ENCODE peak calls at places on chromosomes 16 and 17, in four cellular contexts. One of them, this sample, is unnamed.

GRCh38 chr17:72804949-72805348 is 287.5 kb downstream of the SLC39A11 start:
- DNase-seq in NCI-H82: no peak
- DNase-seq in IMR-90: peak; percentile 55
- DNase-seq in NCI-H1105: no peak
- DNase-seq in this sample: no peak

GRCh38 chr16:83270640-83271039 is 537.1 kb upstream of the HSBP1 start:
- DNase-seq in IMR-90: no peak
- DNase-seq in NCI-H1105: no peak
- DNase-seq in NCI-H82: no peak
- DNase-seq in this sample: no peak

GRCh38 chr16:80573700-80574120 is 32.9 kb downstream of the DYNLRB2 start:
- DNase-seq in IMR-90: no peak
- DNase-seq in NCI-H82: no peak
- DNase-seq in NCI-H1105: peak; percentile 64
- DNase-seq in this sample: no peak

GRCh38 chr17:29140631-29141483 is 39.3 kb downstream of the MYO18A start:
- DNase-seq in IMR-90: peak; percentile 32
- DNase-seq in NCI-H1105: no peak
- DNase-seq in NCI-H82: peak; percentile 42
- DNase-seq in this sample: no peak

GRCh38 chr17:57594767-57595166 is 150.3 kb downstream of the CCDC182 start:
- DNase-seq in IMR-90: no peak
- DNase-seq in NCI-H82: no peak
- DNase-seq in NCI-H1105: no peak
- DNase-seq in this sample: no peak

GRCh38 chr16:70250748-70251650 is 741 bp downstream of the EXOSC6 start:
- DNase-seq in IMR-90: peak; percentile 35
- DNase-seq in NCI-H1105: no peak
- DNase-seq in NCI-H82: peak; percentile 47
- DNase-seq in this sample: peak; percentile 50

GRCh38 chr16:12171206-12171605 is 194.7 kb downstream of the SNX29 start:
- DNase-seq in NCI-H82: no peak
- DNase-seq in NCI-H1105: no peak
- DNase-seq in IMR-90: peak; percentile 81
- DNase-seq in this sample: peak; percentile 53

GRCh38 chr16:2968368-2968737 is 795 bp upstream of the PAQR4 start:
- DNase-seq in IMR-90: no peak
- DNase-seq in NCI-H1105: no peak
- DNase-seq in NCI-H82: peak; percentile 82
- DNase-seq in this sample: no peak

GRCh38 chr17:59746849-59747445 is 39.5 kb downstream of the VMP1 start:
- DNase-seq in NCI-H82: peak; percentile 41
- DNase-seq in NCI-H1105: peak; percentile 1
- DNase-seq in IMR-90: peak; percentile 71
- DNase-seq in this sample: peak; percentile 50

GRCh38 chr16:67277999-67278772 is 1.1 kb upstream of the PLEKHG4 start:
- DNase-seq in NCI-H82: no peak
- DNase-seq in IMR-90: peak; percentile 90
- DNase-seq in NCI-H1105: no peak
- DNase-seq in this sample: peak; percentile 64

GRCh38 chr17:3027786-3028532 is 35.4 kb downstream of the OR1D5 start:
- DNase-seq in NCI-H82: peak; percentile 50
- DNase-seq in NCI-H1105: no peak
- DNase-seq in IMR-90: no peak
- DNase-seq in this sample: no peak

GRCh38 chr16:53925011-53925410 is 221.1 kb downstream of the FTO start:
- DNase-seq in NCI-H82: no peak
- DNase-seq in NCI-H1105: no peak
- DNase-seq in IMR-90: no peak
- DNase-seq in this sample: no peak

GRCh38 chr16:30173054-30173453 is 10.3 kb upstream of the CORO1A start:
- DNase-seq in IMR-90: no peak
- DNase-seq in NCI-H1105: no peak
- DNase-seq in NCI-H82: no peak
- DNase-seq in this sample: no peak

GRCh38 chr17:77666480-77666879 is 292.0 kb upstream of the TNRC6C start:
- DNase-seq in NCI-H1105: no peak
- DNase-seq in NCI-H82: peak; percentile 64
- DNase-seq in IMR-90: no peak
- DNase-seq in this sample: no peak

GRCh38 chr16:50268352-50268751 is 2.0 kb downstream of the ADCY7 start:
- DNase-seq in NCI-H1105: no peak
- DNase-seq in NCI-H82: no peak
- DNase-seq in IMR-90: no peak
- DNase-seq in this sample: peak; percentile 72

GRCh38 chr17:39527220-39527813 is 66.0 kb downstream of the CDK12 start:
- DNase-seq in NCI-H82: peak; percentile 52
- DNase-seq in IMR-90: no peak
- DNase-seq in NCI-H1105: no peak
- DNase-seq in this sample: peak; percentile 12

GRCh38 chr16:4385066-4385788 is 13.6 kb downstream of the VASN start:
- DNase-seq in IMR-90: no peak
- DNase-seq in NCI-H1105: no peak
- DNase-seq in NCI-H82: no peak
- DNase-seq in this sample: no peak

GRCh38 chr16:23959069-23959800 is 123.5 kb downstream of the PRKCB start:
- DNase-seq in NCI-H82: no peak
- DNase-seq in NCI-H1105: no peak
- DNase-seq in IMR-90: no peak
- DNase-seq in this sample: no peak

GRCh38 chr17:62740066-62740465 is 68.0 kb downstream of the MARCHF10 start:
- DNase-seq in NCI-H1105: no peak
- DNase-seq in NCI-H82: no peak
- DNase-seq in IMR-90: peak; percentile 42
- DNase-seq in this sample: peak; percentile 27

GRCh38 chr17:29972277-29972676 is 30.8 kb downstream of the EFCAB5 start:
- DNase-seq in NCI-H82: no peak
- DNase-seq in IMR-90: no peak
- DNase-seq in NCI-H1105: peak; percentile 85
- DNase-seq in this sample: no peak

GRCh38 chr17:2150871-2151270 is 96.0 kb downstream of the HIC1 start:
- DNase-seq in NCI-H1105: peak; percentile 60
- DNase-seq in IMR-90: no peak
- DNase-seq in NCI-H82: no peak
- DNase-seq in this sample: no peak

GRCh38 chr16:17345043-17345442 is 125.7 kb downstream of the XYLT1 start:
- DNase-seq in NCI-H82: no peak
- DNase-seq in NCI-H1105: no peak
- DNase-seq in IMR-90: peak; percentile 81
- DNase-seq in this sample: no peak

GRCh38 chr16:23771027-23771426 is 16.2 kb downstream of the CHP2 start:
- DNase-seq in NCI-H1105: no peak
- DNase-seq in IMR-90: no peak
- DNase-seq in NCI-H82: no peak
- DNase-seq in this sample: peak; percentile 22

This sample was measured in LHCN-M2.